ENCODE peak calls at places on chromosomes 7 and 10, in eight cellular contexts. J is H9, G is keratinocyte, E is neuronal stem cell, H is substantia nigra, V is GM23248, P is A549, R is psoas muscle. D is an unnamed sample.
A peak's percentile ranks its signal among the peaks of the same experiment; 100 is the strongest.

GRCh38 chr10:116056445-116057293 is 216.3 kb downstream of the GFRA1 start:
- DNase-seq in J (no peak), G (no peak), E (no peak), H (no peak), V (peak; percentile 18), P (peak; percentile 60), R (peak; percentile 45), D (no peak)

GRCh38 chr7:13963925-13964324 is 25.5 kb downstream of the ETV1 start:
- DNase-seq in J (no peak), G (no peak), E (no peak), H (no peak), V (no peak), P (no peak), R (no peak), D (no peak)

GRCh38 chr10:73964743-73965142 is 33.2 kb upstream of the VCL start:
- DNase-seq in J (no peak), G (no peak), E (no peak), H (no peak), V (no peak), P (no peak), R (no peak), D (no peak)

GRCh38 chr7:2374830-2375728 is 20.5 kb downstream of the EIF3B start:
- DNase-seq in J (no peak), G (no peak), E (no peak), H (no peak), V (no peak), P (no peak), R (no peak), D (no peak)

GRCh38 chr7:2796358-2797352 is 47.5 kb downstream of the GNA12 start:
- DNase-seq in J (no peak), G (no peak), E (no peak), H (no peak), V (peak; percentile 81), P (no peak), R (peak; percentile 83), D (no peak)

GRCh38 chr10:123637326-123637880 is 28.8 kb upstream of the GPR26 start:
- DNase-seq in J (no peak), G (no peak), E (no peak), H (no peak), V (peak; percentile 90), P (no peak), R (no peak), D (peak; percentile 22)

GRCh38 chr7:3265388-3265787 is 35.7 kb upstream of the SDK1 start:
- DNase-seq in J (no peak), G (no peak), E (no peak), H (no peak), V (no peak), P (no peak), R (no peak), D (no peak)

GRCh38 chr7:101410743-101411476 is 48.2 kb downstream of the COL26A1 start:
- DNase-seq in J (peak; percentile 97), G (no peak), E (peak; percentile 80), H (no peak), V (peak; percentile 63), P (peak; percentile 51), R (no peak), D (peak; percentile 30)

GRCh38 chr7:1093916-1094508 is 6.1 kb downstream of the GPER1 start:
- DNase-seq in J (no peak), G (no peak), E (no peak), H (no peak), V (no peak), P (no peak), R (no peak), D (no peak)

GRCh38 chr7:50281680-50282445 is 22.7 kb upstream of the IKZF1 start:
- DNase-seq in J (no peak), G (no peak), E (no peak), H (no peak), V (no peak), P (no peak), R (no peak), D (no peak)

GRCh38 chr10:4894335-4894734 is 68.3 kb downstream of the AKR1E2 start:
- DNase-seq in J (no peak), G (no peak), E (no peak), H (no peak), V (no peak), P (no peak), R (no peak), D (no peak)

GRCh38 chr7:66930341-66930740 is 9.3 kb downstream of the TMEM248 start:
- DNase-seq in J (peak; percentile 79), G (no peak), E (peak; percentile 44), H (no peak), V (peak; percentile 28), P (peak; percentile 54), R (no peak), D (no peak)

GRCh38 chr10:119336599-119336998 is 129.2 kb downstream of the GRK5 start:
- DNase-seq in J (no peak), G (no peak), E (no peak), H (no peak), V (no peak), P (no peak), R (no peak), D (no peak)

GRCh38 chr10:119333146-119333792 is 125.9 kb downstream of the GRK5 start:
- DNase-seq in J (no peak), G (no peak), E (no peak), H (no peak), V (peak; percentile 41), P (no peak), R (no peak), D (no peak)

GRCh38 chr10:119337223-119337622 is 129.9 kb downstream of the GRK5 start:
- DNase-seq in J (no peak), G (no peak), E (no peak), H (no peak), V (no peak), P (no peak), R (no peak), D (no peak)

GRCh38 chr10:119337796-119338432 is 130.5 kb downstream of the GRK5 start:
- DNase-seq in J (no peak), G (no peak), E (no peak), H (no peak), V (peak; percentile 49), P (no peak), R (no peak), D (no peak)

GRCh38 chr10:119335671-119336353 is 128.4 kb downstream of the GRK5 start:
- DNase-seq in J (no peak), G (no peak), E (no peak), H (no peak), V (no peak), P (no peak), R (no peak), D (no peak)
- H3K27ac ChIP-seq in J (no peak overlapping the region), G (no peak overlapping the region), E (no peak overlapping the region), H (no peak overlapping the region), V (no peak overlapping the region), P (no peak overlapping the region), R (peak overlapping the region; percentile 50), D (no peak overlapping the region)

GRCh38 chr10:34216348-34216908 is 598.7 kb downstream of the PARD3 start:
- DNase-seq in J (no peak), G (no peak), E (no peak), H (no peak), V (no peak), P (no peak), R (no peak), D (no peak)
- H3K27ac ChIP-seq in J (no peak overlapping the region), G (no peak overlapping the region), E (no peak overlapping the region), H (no peak overlapping the region), V (no peak overlapping the region), P (no peak overlapping the region), R (no peak overlapping the region), D (no peak overlapping the region)

GRCh38 chr10:113517893-113518240 is 35.0 kb upstream of the HABP2 start:
- DNase-seq in J (no peak), G (no peak), E (no peak), H (no peak), V (no peak), P (no peak), R (no peak), D (no peak)

GRCh38 chr10:113519616-113520015 is 33.2 kb upstream of the HABP2 start:
- DNase-seq in J (no peak), G (no peak), E (no peak), H (no peak), V (no peak), P (no peak), R (no peak), D (no peak)

GRCh38 chr10:113518816-113519591 is 33.8 kb upstream of the HABP2 start:
- DNase-seq in J (no peak), G (no peak), E (no peak), H (no peak), V (no peak), P (no peak), R (no peak), D (no peak)

GRCh38 chr10:113517165-113517892 is 35.5 kb upstream of the HABP2 start:
- DNase-seq in J (no peak), G (no peak), E (no peak), H (no peak), V (no peak), P (no peak), R (no peak), D (peak; percentile 21)

DNA sequence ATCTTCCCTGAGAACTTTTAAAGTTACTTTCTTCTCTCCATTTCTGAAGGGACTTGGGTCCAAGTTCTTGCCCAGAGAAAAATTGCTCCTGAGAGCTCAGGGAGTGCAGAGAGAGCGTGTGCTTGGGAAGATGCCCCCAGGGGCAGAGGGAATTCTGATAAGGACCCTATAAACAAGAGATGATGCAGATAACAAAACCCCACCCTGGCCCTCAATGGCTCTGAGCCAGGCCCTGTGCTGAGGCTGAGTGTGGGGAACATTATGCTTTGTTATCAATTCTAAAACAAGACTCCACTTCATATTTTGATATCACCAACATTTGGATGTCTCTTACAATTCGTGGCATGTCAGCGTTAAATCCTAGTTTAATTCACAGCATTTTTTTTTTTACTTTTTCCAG is 34.4 kb upstream of the HABP2 start:
- DNase-seq in J (no peak), G (no peak), E (no peak), H (no peak), V (no peak), P (no peak), R (no peak), D (no peak)
- H3K27ac ChIP-seq in J (no peak overlapping the region), G (no peak overlapping the region), E (no peak overlapping the region), H (no peak overlapping the region), V (no peak overlapping the region), P (no peak overlapping the region), R (no peak overlapping the region), D (no peak overlapping the region)

DNA sequence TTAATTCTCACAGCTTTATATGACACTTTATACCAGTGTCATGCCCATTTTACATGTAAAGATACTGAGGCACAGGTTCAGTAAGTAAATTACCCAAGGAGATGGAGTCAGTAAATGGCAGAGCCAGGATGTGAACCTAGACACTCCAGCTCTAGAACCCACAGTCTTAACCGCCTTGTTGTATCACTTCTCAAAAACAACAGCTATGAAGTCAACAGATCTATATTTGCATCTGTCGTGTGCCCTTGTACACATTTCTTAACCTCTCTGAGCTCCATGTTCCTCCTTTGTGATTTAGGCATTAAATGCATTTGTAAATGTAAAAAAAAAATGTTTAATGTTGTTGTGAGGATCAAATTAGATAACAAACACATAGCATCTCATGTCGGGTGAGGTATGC is 716.2 kb downstream of the SUGCT start:
- DNase-seq in J (no peak), G (no peak), E (no peak), H (no peak), V (no peak), P (no peak), R (no peak), D (no peak)
- H3K27ac ChIP-seq in J (no peak overlapping the region), G (no peak overlapping the region), E (no peak overlapping the region), H (no peak overlapping the region), V (no peak overlapping the region), P (no peak overlapping the region), R (no peak overlapping the region), D (no peak overlapping the region)

D was measured in SJSA1.